ENCODE peak calls at places on chromosomes 13 and 19, in four cellular contexts. X is activated effector memory CD4-positive, alpha-beta T cell treated with anti-CD3 and anti-CD28 coated beads, Interleukin-2, amount 50 U/mL, for 16 hours; M is nephron progenitor cell; E is tibial nerve. J is an unnamed sample.

GRCh38 chr13:36736119-36736726 is 62.4 kb downstream of the SERTM1 start:
- DNase-seq in M (peak), X (peak), E (peak), J (no peak)

GRCh38 chr19:2394669-2395292 is 32.6 kb downstream of the TIMM13 start:
- DNase-seq in M (no peak), X (no peak), E (no peak), J (no peak)

GRCh38 chr19:52343548-52343947 is 7.5 kb downstream of the ZNF610 start:
- DNase-seq in M (peak), E (no peak), X (peak), J (peak)

GRCh38 chr13:44989941-44990340 is 603 bp downstream of the GPALPP1 start:
- DNase-seq in E (no peak), M (no peak), X (no peak), J (peak)

GRCh38 chr19:41933693-41934426 is 5.6 kb upstream of the ERFL start:
- DNase-seq in X (no peak), E (no peak), M (no peak), J (no peak)

GRCh38 chr13:30450066-30450465 is 15.7 kb downstream of the HMGB1 start:
- DNase-seq in E (no peak), M (no peak), X (no peak), J (no peak)

GRCh38 chr19:46111376-46111775 is 13.1 kb downstream of the IGFL3 start:
- DNase-seq in X (no peak), M (no peak), E (no peak), J (no peak)

GRCh38 chr19:17658666-17659065 is 29.5 kb downstream of the UNC13A start:
- DNase-seq in X (no peak), M (no peak), E (no peak), J (no peak)

GRCh38 chr19:52095172-52096014 is at the start of gene ZNF841:
- DNase-seq in E (peak), M (peak), X (peak), J (peak)

GRCh38 chr19:1252818-1253513 is 4.6 kb downstream of the MIDN start:
- DNase-seq in X (peak), E (peak), M (no peak), J (peak)

GRCh38 chr19:16336571-16336970 is 11.9 kb downstream of the KLF2 start:
- DNase-seq in E (no peak), X (no peak), M (no peak), J (no peak)

GRCh38 chr19:15498910-15499309 is 9.4 kb upstream of the CYP4F22 start:
- DNase-seq in M (no peak), X (no peak), E (no peak), J (no peak)

GRCh38 chr19:15452111-15453047 is 2.6 kb upstream of the WIZ start:
- DNase-seq in X (peak), M (peak), E (peak), J (no peak)

GRCh38 chr13:65582160-65582559 is 1648.0 kb downstream of the PCDH9 start:
- DNase-seq in E (no peak), M (no peak), X (no peak), J (no peak)

J was measured in T-cell.